ENCODE peak calls at places on chromosomes 16 and 17, in five cellular contexts. Q, L, O, Y and I are unnamed samples.

GRCh38 chr16:64242510-64242909 is 879.4 kb downstream of the CDH11 start:
- DNase-seq in Q (no peak), L (no peak), O (no peak), Y (no peak), I (no peak)

GRCh38 chr17:55273579-55274370 is 9.0 kb downstream of the HLF start:
- DNase-seq in Y (no peak), O (no peak), L (no peak), Q (no peak), I (no peak)

GRCh38 chr16:51818342-51818944 is 667.4 kb upstream of the SALL1 start:
- DNase-seq in Y (no peak), L (no peak), Q (peak), O (peak), I (peak)

GRCh38 chr17:47221154-47221553 is 12.0 kb downstream of the MYL4 start:
- DNase-seq in O (no peak), Q (no peak), L (no peak), Y (no peak), I (no peak)

GRCh38 chr16:11030990-11031510 is 86.7 kb downstream of the CLEC16A start:
- DNase-seq in O (no peak), Y (no peak), Q (no peak), L (no peak), I (no peak)

GRCh38 chr16:80015566-80015965 is 415.0 kb upstream of the MAF start:
- DNase-seq in Y (no peak), L (no peak), Q (no peak), O (no peak), I (no peak)

GRCh38 chr17:49990921-49991320 is 4.1 kb downstream of the DLX3 start:
- DNase-seq in O (no peak), Q (no peak), Y (no peak), L (no peak), I (no peak)

GRCh38 chr16:2783581-2784375 is 3.6 kb downstream of the PRSS33 start:
- DNase-seq in Y (no peak), O (no peak), L (no peak), Q (no peak), I (no peak)

GRCh38 chr16:68894714-68895113 is 51.4 kb downstream of the TANGO6 start:
- DNase-seq in Y (no peak), L (no peak), Q (no peak), O (no peak), I (no peak)

DNA sequence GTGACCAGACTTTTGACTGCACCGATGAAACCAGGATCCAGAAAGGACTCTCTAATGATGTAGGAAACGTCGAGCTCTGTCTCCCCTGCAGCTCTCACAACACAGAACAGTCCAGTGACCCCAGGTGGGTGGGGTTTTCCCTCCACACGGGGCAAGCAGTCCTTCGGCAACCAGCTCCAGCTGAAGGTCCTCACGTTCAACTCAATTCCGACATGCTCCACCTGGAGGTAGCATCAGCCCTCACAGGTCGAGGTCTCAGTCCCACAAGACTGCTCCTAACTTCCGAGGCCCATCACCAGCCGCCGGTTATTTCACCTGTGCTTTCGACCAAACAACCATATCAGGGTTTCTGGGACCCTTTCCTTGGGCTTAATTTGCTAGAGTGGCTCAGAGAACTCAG is 28.2 kb downstream of the ITGAE start:
- DNase-seq in L (no peak), O (no peak), Q (no peak), Y (no peak), I (no peak)
- TF ChIP-seq CTCF in L (no peak), O (no peak), Q (no peak), Y (no peak), I (no peak)

DNA sequence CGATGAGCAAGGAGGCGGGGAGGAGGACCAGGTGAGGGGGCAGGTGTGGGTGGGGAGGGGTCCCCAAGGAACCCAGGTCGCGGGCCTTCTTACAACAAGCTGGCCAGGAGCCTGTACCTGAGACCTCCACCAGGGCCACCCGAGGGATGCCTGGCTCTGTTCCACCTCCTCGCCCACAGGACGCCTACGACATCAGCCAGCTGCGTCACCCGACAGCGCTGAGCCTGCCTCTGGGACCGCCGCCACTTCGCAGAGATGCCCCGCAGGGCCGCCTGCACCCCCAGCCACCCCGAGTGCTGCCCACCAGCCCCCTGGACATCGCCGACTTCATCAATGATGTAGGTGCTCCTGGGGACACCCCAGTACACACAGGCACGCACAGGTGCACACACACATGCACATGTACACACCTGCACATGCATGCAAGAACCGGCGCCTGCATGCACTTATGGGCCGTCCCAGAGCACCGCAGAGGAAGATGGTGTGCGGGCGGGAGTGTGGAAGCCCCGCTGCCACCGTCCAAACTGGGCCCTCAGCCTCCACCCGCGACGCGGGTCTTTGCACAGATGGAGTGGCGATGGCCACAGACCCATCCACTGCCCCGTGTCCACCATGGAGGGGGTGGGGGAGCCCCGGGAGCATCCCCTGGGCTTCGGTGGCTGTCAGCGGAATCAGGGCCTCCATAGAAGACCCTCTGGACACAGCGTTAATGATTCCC is 6.6 kb downstream of the SLC22A31 start:
- DNase-seq in Q (no peak), O (no peak), L (no peak), Y (no peak), I (no peak)
- TF ChIP-seq CTCF in Q (no peak), O (no peak), L (no peak), Y (no peak), I (no peak)

DNA sequence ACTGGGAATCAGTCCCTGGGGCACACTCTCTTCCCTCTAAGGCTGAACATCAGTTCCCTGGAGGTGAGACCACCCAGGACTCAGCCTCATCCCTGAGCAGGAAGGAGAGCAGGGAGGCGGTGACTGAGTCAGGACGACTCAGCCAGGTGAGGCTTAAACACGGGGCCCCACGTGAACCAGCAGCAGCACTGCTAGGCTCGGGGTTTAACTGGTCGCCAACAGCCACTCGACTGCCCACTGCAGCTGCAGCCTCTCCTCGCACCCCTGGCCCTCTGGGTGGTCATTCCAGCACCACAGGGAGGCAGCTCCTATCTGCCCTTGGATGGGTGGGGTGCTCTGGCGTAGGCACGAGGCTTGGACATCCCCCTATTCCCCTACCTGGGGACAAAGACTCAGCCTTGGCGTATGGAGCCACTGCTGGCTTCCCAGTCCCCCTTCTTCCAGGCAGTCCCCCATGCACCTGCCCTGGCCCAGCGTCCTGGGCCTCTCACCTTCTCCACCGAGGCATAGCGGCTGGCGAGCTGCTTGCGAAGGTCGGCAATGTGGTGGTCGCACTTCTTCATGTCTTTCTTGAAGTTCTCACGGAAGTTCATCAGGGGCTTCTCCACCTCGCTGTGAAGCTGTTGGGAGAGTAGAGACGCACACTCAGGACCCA is 21.2 kb upstream of the RCVRN start:
- DNase-seq in O (no peak), Q (no peak), Y (no peak), L (no peak), I (no peak)
- TF ChIP-seq CTCF in O (no peak), Q (no peak), Y (no peak), L (no peak), I (no peak)

GRCh38 chr17:6525111-6525510 is 31.2 kb downstream of the PITPNM3 start:
- DNase-seq in O (no peak), Q (no peak), Y (no peak), L (no peak), I (no peak)
- TF ChIP-seq CTCF in O (no peak), Q (no peak), Y (no peak), L (no peak), I (no peak)

GRCh38 chr16:77191259-77191969 is 424 bp downstream of the MON1B start:
- DNase-seq in L (no peak), O (no peak), Q (no peak), Y (no peak), I (no peak)
- TF ChIP-seq CTCF in L (no peak), O (no peak), Q (no peak), Y (no peak), I (no peak)

GRCh38 chr16:85863384-85863774 is 35.6 kb upstream of the IRF8 start:
- DNase-seq in L (no peak), O (no peak), Y (no peak), Q (no peak), I (no peak)

GRCh38 chr16:85860413-85861094 is 38.4 kb upstream of the IRF8 start:
- DNase-seq in Y (no peak), O (no peak), L (peak), Q (peak), I (no peak)

GRCh38 chr16:85861095-85861825 is 37.7 kb upstream of the IRF8 start:
- DNase-seq in Q (no peak), L (peak), Y (no peak), O (no peak), I (no peak)

GRCh38 chr16:85864965-85865364 is 34.0 kb upstream of the IRF8 start:
- DNase-seq in Y (no peak), L (no peak), Q (no peak), O (no peak), I (no peak)

DNA sequence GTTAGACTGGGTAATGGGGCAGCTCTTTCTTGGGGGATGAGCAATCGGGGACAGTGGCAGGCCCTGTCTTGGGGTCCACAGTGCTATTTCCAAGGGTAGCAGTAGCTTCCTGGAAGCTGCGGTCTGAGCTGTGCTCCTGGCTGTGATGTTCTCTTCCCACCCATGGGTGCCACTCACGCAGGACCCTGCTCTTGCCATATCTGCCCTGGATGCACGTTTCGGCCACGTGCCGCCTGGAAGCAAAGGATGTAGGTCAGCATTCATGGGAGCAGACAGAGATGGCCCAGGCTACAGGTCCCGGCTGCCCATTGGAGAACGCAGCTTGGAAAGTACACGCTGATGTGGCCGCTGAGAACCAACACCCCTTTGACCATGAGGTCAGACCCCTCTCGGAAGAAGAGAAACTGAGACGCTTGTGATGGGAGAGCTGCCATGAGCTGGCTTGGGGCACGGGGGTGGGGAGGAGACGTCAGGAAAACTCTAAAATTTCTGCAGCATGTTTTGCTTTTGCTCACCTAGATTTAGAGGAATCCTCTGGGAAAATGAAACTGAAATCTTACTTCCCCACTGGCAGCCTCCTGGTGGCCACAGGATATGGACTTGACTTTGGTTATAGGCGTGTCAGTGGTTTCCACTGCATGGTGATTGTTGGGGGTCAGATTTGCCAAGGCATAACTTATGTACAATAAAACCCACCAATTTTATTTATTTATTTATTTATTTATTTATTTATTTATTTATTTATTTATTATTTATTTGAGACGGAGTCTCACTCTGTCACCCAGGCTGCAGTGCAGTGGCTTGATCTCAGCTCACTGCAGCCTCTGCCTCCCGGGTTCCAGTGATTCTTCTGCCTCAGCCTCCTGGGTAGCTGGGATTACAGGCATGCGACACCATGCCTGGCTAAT is 36.2 kb upstream of the IRF8 start:
- DNase-seq in Q (no peak), L (peak), Y (no peak), O (no peak), I (no peak)
- TF ChIP-seq CTCF in Q (no peak), L (no peak), Y (no peak), O (no peak), I (no peak)

DNA sequence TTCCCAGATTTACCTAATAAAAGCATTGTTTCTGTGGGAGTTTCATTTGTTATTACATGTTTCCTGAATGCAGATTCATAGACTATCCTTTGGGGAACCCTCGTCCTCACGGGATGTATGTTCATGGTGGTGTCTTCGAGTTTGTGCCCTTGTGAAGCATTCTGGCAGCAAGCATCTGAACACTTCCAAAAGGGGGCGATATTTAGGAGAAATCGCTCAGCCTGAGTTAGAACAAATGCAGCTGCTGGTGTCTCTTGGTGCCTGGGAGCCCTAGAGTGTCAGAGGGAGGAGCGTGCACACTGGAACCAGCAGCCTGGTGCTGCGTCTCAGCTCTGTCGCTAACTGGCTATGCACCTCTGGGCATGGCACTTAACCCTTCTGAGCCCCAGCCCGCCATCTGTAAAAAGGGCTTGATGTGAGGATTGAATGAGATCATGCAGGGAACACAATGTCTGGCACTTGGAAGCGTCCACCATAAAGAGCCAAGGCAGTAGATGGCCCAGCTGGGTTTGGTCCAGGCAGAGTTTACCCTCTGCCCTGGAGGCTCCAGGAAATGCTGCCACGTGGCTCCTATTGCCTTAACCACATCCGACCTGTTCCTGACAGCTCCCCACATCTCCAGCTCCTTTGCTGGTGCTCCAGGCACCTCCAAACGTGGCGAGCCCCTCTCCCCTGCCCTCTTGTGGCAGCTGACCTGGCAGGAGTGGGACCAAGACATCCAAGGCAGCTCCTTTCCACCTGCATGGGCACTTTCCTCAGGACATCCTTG is 25.0 kb upstream of the C16orf78 start:
- DNase-seq in O (no peak), L (no peak), Y (no peak), Q (no peak), I (no peak)
- TF ChIP-seq CTCF in O (no peak), L (no peak), Y (no peak), Q (no peak), I (peak)

GRCh38 chr17:72121164-72122001 is 563 bp downstream of the SOX9 start:
- DNase-seq in Q (peak), L (peak), Y (no peak), O (peak), I (no peak)
- TF ChIP-seq CTCF in Q (no peak), L (no peak), Y (no peak), O (no peak), I (no peak)

DNA sequence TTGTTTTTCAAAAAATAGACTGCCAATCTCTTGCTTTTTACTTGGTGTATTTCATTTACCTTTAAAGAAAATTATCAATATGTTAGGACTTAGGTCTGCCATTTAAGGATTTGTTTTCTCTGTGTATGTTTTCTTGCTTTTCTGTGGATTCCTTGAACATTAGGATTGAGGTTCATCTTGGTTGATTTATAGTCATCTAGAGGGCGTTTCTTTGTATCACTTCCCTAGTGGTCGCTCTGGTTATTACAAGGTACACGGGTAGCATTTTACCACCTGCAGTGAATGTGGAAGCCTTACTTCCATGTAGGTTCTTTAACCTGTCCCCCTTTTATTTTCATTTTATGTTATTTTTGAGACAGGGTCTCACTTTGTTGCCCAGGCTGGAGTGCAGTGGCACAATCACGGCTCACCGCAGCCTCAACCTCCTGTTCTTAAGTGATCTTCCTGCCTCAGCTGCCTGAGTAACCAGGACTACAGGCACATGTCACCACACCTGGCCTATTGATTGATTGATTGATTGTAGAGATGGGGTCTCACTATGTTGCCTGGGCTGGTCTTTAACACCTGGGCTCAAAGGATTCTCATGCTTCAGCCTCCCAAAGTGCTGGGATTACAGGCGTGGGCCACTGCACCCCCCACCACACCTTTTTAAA is 35.2 kb upstream of the CBX4 start:
- DNase-seq in L (no peak), O (peak), Y (peak), Q (peak), I (no peak)
- TF ChIP-seq CTCF in L (no peak), O (peak), Y (peak), Q (no peak), I (peak)